ENCODE peak calls at places on chromosome 22, in nine cellular contexts. E is T-helper 9 cell; S is stimulated activated CD4-positive, alpha-beta T cell treated with anti-CD3 and anti-CD28 coated beads, Interleukin-4, amount 100 ng/mL, for 48 hours; F is activated CD4-positive, alpha-beta T cell treated with anti-CD3 and anti-CD28 coated beads, Interleukin-2, amount 50 U/mL, for 48 hours; P is CD8-positive, alpha-beta memory T cell; A is ecto neural progenitor cell; J is choroid plexus epithelial cell; Y is NCI-H510A treated with DMSO at 0.1 percent for 48 hours; W is colonic mucosa. G is an unnamed sample.

GRCh38 chr22:22168190-22168940 is 76.2 kb upstream of the VPREB1 start:
- DNase-seq in E (no peak), S (no peak), F (no peak), P (no peak), A (no peak), J (peak), Y (peak), W (no peak), G (peak)

GRCh38 chr22:23182289-23183106 is 2.2 kb downstream of the BCR start:
- DNase-seq in E (peak), S (peak), F (peak), P (peak), A (no peak), J (peak), Y (peak), W (peak), G (peak)

GRCh38 chr22:40056163-40056958 is 61.6 kb downstream of the FAM83F start:
- DNase-seq in E (no peak), S (no peak), F (no peak), P (no peak), A (no peak), J (no peak), Y (no peak), W (no peak), G (no peak)

GRCh38 chr22:33697640-33698039 is 222.6 kb downstream of the LARGE1 start:
- DNase-seq in E (no peak), S (no peak), F (no peak), P (no peak), A (no peak), J (peak), Y (no peak), W (no peak), G (no peak)

GRCh38 chr22:44932493-44932892 is 77.3 kb downstream of the PHF21B start:
- DNase-seq in E (no peak), S (no peak), F (no peak), P (no peak), A (no peak), J (no peak), Y (no peak), W (no peak), G (no peak)

GRCh38 chr22:48781868-48782267 is 1045.8 kb downstream of the BRD1 start:
- DNase-seq in E (no peak), S (no peak), F (no peak), P (no peak), A (peak), J (no peak), Y (no peak), W (no peak), G (no peak)

GRCh38 chr22:30040499-30041055 is 39.7 kb upstream of the HORMAD2 start:
- DNase-seq in E (no peak), S (no peak), F (no peak), P (no peak), A (no peak), J (no peak), Y (no peak), W (no peak), G (no peak)

GRCh38 chr22:49968831-49969661 is 8.5 kb downstream of the PIM3 start:
- DNase-seq in E (no peak), S (no peak), F (no peak), P (no peak), A (peak), J (no peak), Y (no peak), W (no peak), G (peak)

GRCh38 chr22:43088979-43089717 is at the start of gene TTLL1:
- DNase-seq in E (peak), S (peak), F (peak), P (peak), A (peak), J (peak), Y (peak), W (peak), G (peak)

GRCh38 chr22:50733521-50734342 is 4.3 kb upstream of the ACR start:
- DNase-seq in E (no peak), S (no peak), F (no peak), P (no peak), A (no peak), J (peak), Y (no peak), W (no peak), G (no peak)

GRCh38 chr22:33274214-33274828 is 216.1 kb upstream of the SYN3 start:
- DNase-seq in E (no peak), S (peak), F (peak), P (no peak), A (peak), J (peak), Y (no peak), W (peak), G (peak)

GRCh38 chr22:30253205-30253852 is 6.8 kb upstream of the LIF start:
- DNase-seq in E (no peak), S (no peak), F (no peak), P (no peak), A (no peak), J (no peak), Y (peak), W (peak), G (no peak)

GRCh38 chr22:44549021-44549420 is 51.0 kb upstream of the RTL6 start:
- DNase-seq in E (no peak), S (no peak), F (no peak), P (no peak), A (peak), J (no peak), Y (no peak), W (no peak), G (no peak)

GRCh38 chr22:20653012-20653794 is 120.7 kb upstream of the SERPIND1 start:
- DNase-seq in E (no peak), S (no peak), F (no peak), P (no peak), A (no peak), J (no peak), Y (no peak), W (no peak), G (no peak)

GRCh38 chr22:49192180-49192856 is 635.4 kb downstream of the BRD1 start:
- DNase-seq in E (no peak), S (no peak), F (no peak), P (no peak), A (no peak), J (no peak), Y (peak), W (no peak), G (no peak)

GRCh38 chr22:46008836-46009596 is 32.1 kb upstream of the WNT7B start:
- DNase-seq in E (no peak), S (no peak), F (no peak), P (no peak), A (no peak), J (no peak), Y (no peak), W (no peak), G (no peak)

GRCh38 chr22:22618448-22618847 is 26.0 kb upstream of the GGTLC2 start:
- DNase-seq in E (no peak), S (no peak), F (no peak), P (no peak), A (no peak), J (no peak), Y (no peak), W (no peak), G (no peak)